ENCODE peak calls at places on chromosomes 16 and 17, in four cellular contexts. M is mammary epithelial cell; S is fibroblast of mammary gland; Q is effector memory CD4-positive, alpha-beta T cell. V is an unnamed sample.

GRCh38 chr17:74213897-74214386 is 571 bp downstream of the TTYH2 start:
- DNase-seq in M (no peak), S (no peak), Q (no peak), V (no peak)

GRCh38 chr17:74863420-74864296 is 4.0 kb upstream of the GRIN2C start:
- DNase-seq in M (no peak), S (no peak), Q (no peak), V (no peak)

GRCh38 chr16:47774661-47775060 is 313.5 kb downstream of the PHKB start:
- DNase-seq in M (peak; percentile 44), S (peak; percentile 41), Q (no peak), V (no peak)

GRCh38 chr17:47808036-47808829 is 13.4 kb downstream of the OSBPL7 start:
- DNase-seq in M (no peak), S (no peak), Q (no peak), V (no peak)

GRCh38 chr17:75783803-75784472 is 668 bp upstream of the UNK start:
- DNase-seq in M (no peak), S (no peak), Q (no peak), V (no peak)

GRCh38 chr17:14135906-14136590 is 66.7 kb downstream of the COX10 start:
- DNase-seq in M (no peak), S (no peak), Q (no peak), V (no peak)

GRCh38 chr17:68296217-68297140 is 5.2 kb downstream of the ARSG start:
- DNase-seq in M (no peak), S (no peak), Q (peak; percentile 55), V (no peak)

GRCh38 chr17:8894673-8895578 is 27.5 kb upstream of the PIK3R6 start:
- DNase-seq in M (peak; percentile 55), S (peak; percentile 77), Q (no peak), V (peak; percentile 36)

GRCh38 chr16:67931712-67932461 is at the start of gene CTRL:
- DNase-seq in M (no peak), S (no peak), Q (no peak), V (no peak)

GRCh38 chr17:3827124-3827773 is 18.8 kb downstream of the NCBP3 start:
- DNase-seq in M (peak; percentile 51), S (peak; percentile 83), Q (peak; percentile 50), V (peak; percentile 43)

GRCh38 chr16:69039333-69039941 is 66.0 kb upstream of the HAS3 start:
- DNase-seq in M (no peak), S (peak; percentile 45), Q (no peak), V (no peak)

GRCh38 chr16:70695351-70696070 is 9.7 kb upstream of the MTSS2 start:
- DNase-seq in M (no peak), S (no peak), Q (no peak), V (no peak)

GRCh38 chr17:42111265-42111636 is 1.3 kb downstream of the DHX58 start:
- DNase-seq in M (no peak), S (no peak), Q (no peak), V (no peak)

GRCh38 chr17:37743875-37744632 is 805 bp downstream of the HNF1B start:
- DNase-seq in M (no peak), S (no peak), Q (no peak), V (no peak)
- H3K4me3 ChIP-seq in M (no peak overlapping the region), S (no peak overlapping the region), Q (peak overlapping the region; percentile 37), V (no peak overlapping the region)

GRCh38 chr16:28985611-28986041 is 774 bp downstream of the LAT start:
- DNase-seq in M (no peak), S (no peak), Q (no peak), V (no peak)

GRCh38 chr16:28986492-28986891 is 1.6 kb downstream of the LAT start:
- DNase-seq in M (no peak), S (no peak), Q (no peak), V (no peak)

GRCh38 chr16:28989363-28989762 is 4.5 kb downstream of the LAT start:
- DNase-seq in M (no peak), S (no peak), Q (no peak), V (no peak)

GRCh38 chr16:28985206-28985605 is 354 bp downstream of the LAT start:
- DNase-seq in M (no peak), S (no peak), Q (no peak), V (no peak)

GRCh38 chr16:28987170-28987853 is 2.5 kb downstream of the LAT start:
- DNase-seq in M (no peak), S (no peak), Q (no peak), V (no peak)
- H3K4me3 ChIP-seq in M (no peak overlapping the region), S (no peak overlapping the region), Q (no peak overlapping the region), V (no peak overlapping the region)

GRCh38 chr16:56269276-56269675 is 78.0 kb downstream of the GNAO1 start:
- DNase-seq in M (no peak), S (no peak), Q (no peak), V (no peak)
- H3K4me3 ChIP-seq in M (no peak overlapping the region), S (no peak overlapping the region), Q (no peak overlapping the region), V (no peak overlapping the region)

DNA sequence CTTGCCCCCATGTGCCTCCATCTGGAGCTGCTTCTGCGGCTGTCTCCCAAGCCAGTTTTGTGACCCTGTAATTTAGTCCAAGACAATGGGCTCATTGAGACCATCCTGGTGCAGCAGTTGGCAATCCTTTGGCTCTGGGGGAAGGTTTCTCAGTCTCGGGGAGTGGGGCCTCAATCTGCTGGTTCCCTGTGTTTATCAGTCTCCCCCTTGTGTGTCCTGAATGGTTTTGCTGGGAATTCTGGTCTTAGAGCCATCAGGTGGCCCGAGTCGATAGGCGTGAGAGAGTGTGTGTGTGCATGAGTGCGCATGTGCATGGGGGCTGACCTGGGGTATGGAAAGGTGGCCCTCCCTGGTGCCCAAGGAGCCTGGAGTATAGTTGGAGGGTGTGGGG is 234.8 kb downstream of the SEC14L1 start:
- DNase-seq in M (no peak), S (no peak), Q (no peak), V (no peak)
- H3K4me3 ChIP-seq in M (no peak overlapping the region), S (peak overlapping the region; percentile 80), Q (peak overlapping the region; percentile 91), V (peak overlapping the region; percentile 89)